ENCODE peak calls at places on chromosomes 1 and 21, in seven cellular contexts. T is activated CD4-positive, alpha-beta T cell treated with anti-CD3 and anti-CD28 coated beads, Interleukin-2, amount 50 U/mL, for 24 hours; M is neural crest cell; G is NCI-H774; P is pancreas; R is A549; W is NCI-H1092 treated with DMSO at 0.1 percent for 48 hours. Q is an unnamed sample.

GRCh38 chr1:177340601-177341067 is 169.9 kb downstream of the BRINP2 start:
- DNase-seq in W (no peak), M (no peak), G (no peak), R (no peak), T (no peak), P (no peak), Q (no peak)

GRCh38 chr1:196063952-196064351 is 544.3 kb downstream of the KCNT2 start:
- DNase-seq in M (no peak), P (no peak), G (no peak), W (no peak), T (no peak), R (no peak), Q (no peak)

GRCh38 chr1:93296555-93297154 is 49.1 kb upstream of the DR1 start:
- DNase-seq in G (no peak), W (no peak), M (no peak), R (no peak), P (no peak), T (no peak), Q (no peak)

GRCh38 chr1:153617677-153618076 is 1.6 kb upstream of the S100A14 start:
- DNase-seq in W (no peak), T (no peak), G (no peak), M (peak), P (peak), R (no peak), Q (peak)

GRCh38 chr1:42035205-42035829 is 116.6 kb upstream of the HIVEP3 start:
- DNase-seq in G (peak), W (peak), P (peak), M (peak), R (peak), T (peak), Q (peak)

GRCh38 chr1:154129392-154129970 is 25.4 kb downstream of the NUP210L start:
- DNase-seq in W (no peak), G (no peak), M (no peak), P (no peak), R (no peak), T (no peak), Q (no peak)

GRCh38 chr1:53373246-53373645 is 45.4 kb upstream of the LRP8 start:
- DNase-seq in T (no peak), W (no peak), M (no peak), R (no peak), P (no peak), G (no peak), Q (peak)

GRCh38 chr1:234281826-234282489 is 91.3 kb upstream of the COA6 start:
- DNase-seq in M (peak), T (no peak), R (no peak), G (no peak), W (peak), P (no peak), Q (no peak)

GRCh38 chr1:172397221-172397620 is 23.3 kb upstream of the C1orf105 start:
- DNase-seq in P (no peak), T (no peak), R (no peak), W (no peak), G (no peak), M (no peak), Q (no peak)

GRCh38 chr1:16038620-16038912 is 5.0 kb upstream of the CLCNKB start:
- DNase-seq in R (no peak), G (no peak), P (no peak), W (no peak), M (no peak), T (no peak), Q (no peak)

GRCh38 chr1:166132496-166132895 is 34.3 kb downstream of the FAM78B start:
- DNase-seq in P (no peak), T (no peak), G (no peak), W (no peak), M (no peak), R (no peak), Q (no peak)

GRCh38 chr1:243950166-243950565 is 100.1 kb upstream of the AKT3 start:
- DNase-seq in R (peak), P (no peak), G (no peak), M (no peak), T (no peak), W (no peak), Q (no peak)

GRCh38 chr1:155938220-155938627 is 3.2 kb upstream of the RXFP4 start:
- DNase-seq in G (peak), M (no peak), R (peak), P (no peak), T (peak), W (peak), Q (no peak)

GRCh38 chr1:248841702-248842395 is 3.8 kb downstream of the ZNF672 start:
- DNase-seq in T (no peak), W (no peak), R (peak), G (no peak), P (no peak), M (peak), Q (peak)

GRCh38 chr21:23402929-23403520 is 2204.3 kb downstream of the MRPL39 start:
- DNase-seq in W (peak), T (no peak), P (no peak), M (no peak), R (no peak), G (peak), Q (no peak)

GRCh38 chr1:62325076-62325475 is 5.8 kb upstream of the KANK4 start:
- DNase-seq in R (no peak), T (no peak), M (no peak), P (no peak), G (no peak), W (no peak), Q (peak)

GRCh38 chr1:197725044-197725443 is 50.2 kb downstream of the DENND1B start:
- DNase-seq in R (peak), W (no peak), M (no peak), T (no peak), G (no peak), P (no peak), Q (no peak)

Q was measured in posterior vena cava.